ENCODE peak calls at places on chromosomes 3 and 15, in eight cellular contexts. O is PC-3, E is K562, V is fibroblast of lung, K is GM23248, Y is DND-41, P is HepG2, X is H9. B is an unnamed sample.
A peak's percentile ranks its signal among the peaks of the same experiment; 100 is the strongest.

GRCh38 chr3:71512000-71512399 is 71.5 kb downstream of the FOXP1 start:
- DNase-seq in O (peak; percentile 22), E (peak; percentile 78), V (no peak), K (no peak), Y (peak; percentile 11), P (peak; percentile 10), X (peak; percentile 46), B (no peak)

GRCh38 chr15:60835000-60835399 is 356.1 kb upstream of the ICE2 start:
- DNase-seq in O (no peak), E (no peak), V (no peak), K (no peak), Y (no peak), P (no peak), X (no peak), B (no peak)

GRCh38 chr3:154510780-154511179 is 80.8 kb upstream of the GPR149 start:
- DNase-seq in O (no peak), E (no peak), V (no peak), K (no peak), Y (no peak), P (no peak), X (no peak), B (no peak)

GRCh38 chr15:82021992-82022391 is 23.8 kb downstream of the MEX3B start:
- DNase-seq in O (no peak), E (peak; percentile 55), V (peak; percentile 30), K (no peak), Y (no peak), P (no peak), X (no peak), B (peak; percentile 80)

GRCh38 chr3:170471149-170471548 is 52.5 kb downstream of the CLDN11 start:
- DNase-seq in O (no peak), E (no peak), V (peak; percentile 34), K (peak; percentile 9), Y (no peak), P (no peak), X (no peak), B (no peak)

GRCh38 chr3:30793755-30794154 is 100.7 kb downstream of the GADL1 start:
- DNase-seq in O (no peak), E (no peak), V (no peak), K (no peak), Y (no peak), P (no peak), X (no peak), B (no peak)

GRCh38 chr3:62554264-62554799 is 181.0 kb upstream of the FEZF2 start:
- DNase-seq in O (peak; percentile 35), E (peak; percentile 8), V (no peak), K (peak; percentile 25), Y (no peak), P (peak; percentile 9), X (peak; percentile 51), B (no peak)

GRCh38 chr3:58962816-58963215 is 87.0 kb downstream of the CFAP20DC start:
- DNase-seq in O (no peak), E (no peak), V (peak; percentile 32), K (peak; percentile 54), Y (no peak), P (no peak), X (no peak), B (peak; percentile 19)

GRCh38 chr3:34183581-34184313 is 385.3 kb downstream of the PDCD6IP start:
- DNase-seq in O (no peak), E (no peak), V (no peak), K (no peak), Y (peak; percentile 16), P (no peak), X (no peak), B (no peak)

GRCh38 chr3:190323241-190323617 is 983 bp upstream of the CLDN1 start:
- DNase-seq in O (no peak), E (no peak), V (peak; percentile 36), K (no peak), Y (no peak), P (no peak), X (no peak), B (no peak)

GRCh38 chr3:29436612-29437313 is 155.9 kb downstream of the RBMS3 start:
- DNase-seq in O (no peak), E (no peak), V (peak; percentile 52), K (peak; percentile 14), Y (no peak), P (no peak), X (no peak), B (no peak)

GRCh38 chr3:42725454-42725853 is 22.9 kb upstream of the HHATL start:
- DNase-seq in O (no peak), E (no peak), V (no peak), K (no peak), Y (no peak), P (no peak), X (no peak), B (no peak)

GRCh38 chr3:159443266-159443665 is 545.4 kb upstream of the IL12A start:
- DNase-seq in O (no peak), E (no peak), V (peak; percentile 83), K (peak; percentile 58), Y (no peak), P (no peak), X (no peak), B (no peak)

GRCh38 chr3:177551431-177551836 is 354.2 kb upstream of the TBL1XR1 start:
- DNase-seq in O (no peak), E (no peak), V (no peak), K (no peak), Y (no peak), P (no peak), X (no peak), B (no peak)

GRCh38 chr3:55723653-55724406 is 236.7 kb upstream of the WNT5A start:
- DNase-seq in O (no peak), E (no peak), V (no peak), K (no peak), Y (no peak), P (no peak), X (peak; percentile 35), B (no peak)

GRCh38 chr15:93235926-93236781 is 147.1 kb upstream of the RGMA start:
- DNase-seq in O (no peak), E (no peak), V (no peak), K (no peak), Y (peak; percentile 20), P (no peak), X (no peak), B (no peak)

GRCh38 chr3:73314182-73314951 is 252.9 kb downstream of the EBLN2 start:
- DNase-seq in O (no peak), E (no peak), V (no peak), K (no peak), Y (no peak), P (no peak), X (no peak), B (no peak)

GRCh38 chr3:28916713-28917499 is 364.0 kb upstream of the RBMS3 start:
- DNase-seq in O (peak; percentile 47), E (no peak), V (peak; percentile 79), K (peak; percentile 87), Y (peak; percentile 8), P (no peak), X (peak; percentile 36), B (peak; percentile 52)

GRCh38 chr3:45417949-45418847 is 29.8 kb downstream of the LARS2 start:
- DNase-seq in O (peak; percentile 93), E (no peak), V (no peak), K (no peak), Y (no peak), P (no peak), X (no peak), B (peak; percentile 21)

GRCh38 chr3:25885544-25885943 is 95.7 kb downstream of the OXSM start:
- DNase-seq in O (peak; percentile 68), E (no peak), V (peak; percentile 51), K (no peak), Y (no peak), P (no peak), X (no peak), B (peak; percentile 9)

DNA sequence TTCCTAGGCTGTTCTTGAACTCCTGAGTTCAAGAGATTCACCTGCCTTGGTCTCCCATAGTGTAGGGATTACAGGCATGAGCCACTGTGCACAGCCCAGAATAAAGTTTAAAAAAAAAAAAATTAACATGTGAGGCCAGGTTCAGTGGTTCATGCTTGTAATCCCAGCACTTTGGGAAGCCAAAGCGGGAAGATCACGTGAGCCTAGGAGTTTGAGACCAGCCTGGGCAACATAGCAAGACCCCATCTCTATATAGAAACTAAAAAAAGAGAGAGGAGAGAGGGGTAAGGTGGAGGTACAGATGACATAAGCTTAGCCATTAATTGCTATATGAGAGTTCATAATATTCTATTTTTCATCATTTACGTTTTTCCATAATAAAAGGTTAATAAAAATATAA is 21.5 kb downstream of the ZNF148 start:
- DNase-seq in O (no peak), E (no peak), V (no peak), K (no peak), Y (no peak), P (no peak), X (no peak), B (no peak)
- H4K20me1 ChIP-seq in O (no peaks in the 10 kb centered on the region), E (no peaks in the 10 kb centered on the region), V (no peaks in the 10 kb centered on the region), K (peaks cover 22% of the 10 kb centered on the region), Y (peaks cover 56% of the 10 kb centered on the region), P (peaks cover 3% of the 10 kb centered on the region), X (no peaks in the 10 kb centered on the region), B (no peaks in the 10 kb centered on the region)

GRCh38 chr3:4772858-4773257 is 206.4 kb upstream of the BHLHE40 start:
- DNase-seq in O (no peak), E (no peak), V (no peak), K (no peak), Y (no peak), P (no peak), X (no peak), B (no peak)
- H3K9ac ChIP-seq in O (no peak overlapping the region), E (no peak overlapping the region), V (no peak overlapping the region), K (no peak overlapping the region), Y (no peak overlapping the region), P (no peak overlapping the region), X (no peak overlapping the region), B (no peak overlapping the region)

GRCh38 chr15:67101981-67102929 is 36.9 kb downstream of the SMAD3 start:
- DNase-seq in O (peak; percentile 14), E (no peak), V (peak; percentile 95), K (peak; percentile 81), Y (no peak), P (no peak), X (no peak), B (peak; percentile 71)
- H4K20me1 ChIP-seq in O (peaks cover 4% of the 10 kb centered on the region), E (peaks cover 11% of the 10 kb centered on the region), V (no peaks in the 10 kb centered on the region), K (no peaks in the 10 kb centered on the region), Y (no peaks in the 10 kb centered on the region), P (peaks cover 57% of the 10 kb centered on the region), X (no peaks in the 10 kb centered on the region), B (no peaks in the 10 kb centered on the region)

GRCh38 chr15:27412413-27412812 is 441.4 kb downstream of the GABRG3 start:
- DNase-seq in O (no peak), E (no peak), V (no peak), K (no peak), Y (no peak), P (no peak), X (peak; percentile 50), B (no peak)

GRCh38 chr15:27414168-27414870 is 443.3 kb downstream of the GABRG3 start:
- DNase-seq in O (no peak), E (no peak), V (peak; percentile 88), K (peak; percentile 45), Y (no peak), P (no peak), X (no peak), B (no peak)

GRCh38 chr15:27408428-27408827 is 437.4 kb downstream of the GABRG3 start:
- DNase-seq in O (no peak), E (no peak), V (no peak), K (no peak), Y (no peak), P (no peak), X (no peak), B (no peak)

DNA sequence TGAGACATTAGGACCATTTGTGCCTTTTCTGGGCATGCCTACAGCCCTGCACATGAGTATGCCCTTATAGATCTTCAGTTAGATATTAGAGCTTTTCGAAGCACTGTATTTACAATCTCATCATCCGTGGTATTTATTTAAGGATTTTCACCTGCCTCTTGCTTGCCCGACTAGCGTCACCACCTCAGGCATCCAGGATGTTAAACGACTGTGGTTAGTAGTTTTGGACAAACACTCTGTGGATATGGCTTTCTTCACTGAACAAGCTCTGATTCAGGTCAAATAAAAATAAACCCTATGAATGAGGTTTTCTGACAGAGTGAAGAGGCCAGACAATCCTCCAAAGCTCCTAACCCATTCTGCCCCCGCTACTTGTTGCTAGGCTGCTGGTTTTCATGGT is 440.0 kb downstream of the GABRG3 start:
- DNase-seq in O (peak; percentile 44), E (no peak), V (peak; percentile 90), K (no peak), Y (no peak), P (no peak), X (no peak), B (no peak)
- H3K9ac ChIP-seq in O (no peak overlapping the region), E (no peak overlapping the region), V (no peak overlapping the region), K (no peak overlapping the region), Y (no peak overlapping the region), P (no peak overlapping the region), X (no peak overlapping the region), B (no peak overlapping the region)